ENCODE peak calls at places on chromosomes 11 and 22, in six cellular contexts. D is RWPE2; A is transverse colon; Q is CD8-positive, alpha-beta memory T cell; P is lung; L is ovary. M is an unnamed sample.

GRCh38 chr11:35322321-35322979 is 96.9 kb downstream of the SLC1A2 start:
- DNase-seq in L (no peak), Q (no peak), P (no peak), D (no peak), A (no peak), M (no peak)

GRCh38 chr11:5369793-5370192 is 13.8 kb upstream of the OR51M1 start:
- DNase-seq in A (no peak), P (no peak), Q (no peak), D (no peak), L (no peak), M (no peak)

GRCh38 chr11:46894961-46895360 is 23.4 kb downstream of the LRP4 start:
- DNase-seq in P (no peak), D (no peak), A (no peak), Q (no peak), L (no peak), M (no peak)

GRCh38 chr11:103602846-103603245 is 433.6 kb upstream of the DDI1 start:
- DNase-seq in P (no peak), L (no peak), A (no peak), Q (no peak), D (no peak), M (no peak)

GRCh38 chr22:48863965-48864538 is 963.6 kb downstream of the BRD1 start:
- DNase-seq in P (no peak), D (peak; percentile 19), A (no peak), L (no peak), Q (no peak), M (no peak)

GRCh38 chr22:50059185-50059880 is 1.2 kb upstream of the TTLL8 start:
- DNase-seq in L (no peak), A (no peak), D (peak; percentile 52), P (no peak), Q (no peak), M (no peak)

GRCh38 chr22:28903080-28903479 is 19.7 kb downstream of the ZNRF3 start:
- DNase-seq in D (no peak), A (no peak), L (peak; percentile 40), P (no peak), Q (no peak), M (peak; percentile 29)

GRCh38 chr22:37824674-37825641 is 1.8 kb downstream of the GALR3 start:
- DNase-seq in Q (no peak), A (no peak), P (no peak), L (peak; percentile 40), D (no peak), M (no peak)

GRCh38 chr11:43548921-43549320 is 131.6 kb upstream of the HSD17B12 start:
- DNase-seq in L (no peak), D (no peak), P (no peak), Q (no peak), A (no peak), M (no peak)

GRCh38 chr11:131918663-131919062 is 548.2 kb downstream of the NTM start:
- DNase-seq in A (no peak), P (no peak), Q (no peak), L (no peak), D (no peak), M (no peak)

GRCh38 chr22:36595968-36596367 is 67.0 kb upstream of the EIF3D start:
- DNase-seq in Q (no peak), L (no peak), P (no peak), A (no peak), D (no peak), M (no peak)

GRCh38 chr22:48959496-48959895 is 868.2 kb downstream of the BRD1 start:
- DNase-seq in L (no peak), D (no peak), P (no peak), Q (no peak), A (no peak), M (no peak)

GRCh38 chr11:47415949-47416472 is 7.6 kb downstream of the SLC39A13 start:
- DNase-seq in P (peak; percentile 94), L (peak; percentile 87), D (peak; percentile 93), Q (no peak), A (peak; percentile 78), M (peak; percentile 86)

GRCh38 chr11:68275721-68276488 is 4.1 kb upstream of the C11orf24 start:
- DNase-seq in A (no peak), L (no peak), P (no peak), D (peak; percentile 54), Q (no peak), M (no peak)

GRCh38 chr22:50688448-50688847 is 15.8 kb downstream of the SHANK3 start:
- DNase-seq in D (no peak), A (no peak), P (no peak), Q (no peak), L (no peak), M (no peak)

GRCh38 chr11:121108413-121108812 is 7.4 kb downstream of the TECTA start:
- DNase-seq in P (no peak), D (no peak), L (no peak), A (no peak), Q (no peak), M (no peak)

GRCh38 chr22:44580756-44581435 is 82.9 kb upstream of the RTL6 start:
- DNase-seq in L (no peak), D (peak; percentile 30), P (no peak), A (no peak), Q (no peak), M (no peak)

GRCh38 chr22:29988719-29989118 is 91.5 kb upstream of the HORMAD2 start:
- DNase-seq in A (no peak), L (no peak), P (no peak), D (no peak), Q (no peak), M (no peak)

GRCh38 chr22:44550666-44551491 is 52.8 kb upstream of the RTL6 start:
- DNase-seq in Q (no peak), P (peak; percentile 51), D (peak; percentile 51), A (peak; percentile 64), L (peak; percentile 78), M (peak; percentile 72)

GRCh38 chr22:17368727-17369552 is at the start of gene CECR2:
- DNase-seq in Q (no peak), A (peak; percentile 21), D (no peak), P (peak; percentile 76), L (peak; percentile 63), M (peak; percentile 59)
- H3K27ac ChIP-seq in Q (no peak within 1 kb of the TSS), A (peak within 1 kb of the TSS; percentile 43), D (no peak within 1 kb of the TSS), P (peak within 1 kb of the TSS; percentile 92), L (peak within 1 kb of the TSS; percentile 89), M (peak within 1 kb of the TSS; percentile 88)

GRCh38 chr22:20904980-20905355 is 12.2 kb upstream of the CRKL start:
- DNase-seq in Q (no peak), A (no peak), D (no peak), L (no peak), P (no peak), M (no peak)

GRCh38 chr22:20904008-20904979 is 12.9 kb upstream of the CRKL start:
- DNase-seq in P (peak; percentile 54), Q (no peak), D (peak; percentile 73), A (no peak), L (no peak), M (no peak)

GRCh38 chr22:20899827-20900423 is 17.3 kb upstream of the CRKL start:
- DNase-seq in L (no peak), Q (no peak), D (no peak), P (no peak), A (no peak), M (no peak)

GRCh38 chr22:20905415-20906386 is 11.5 kb upstream of the CRKL start:
- DNase-seq in A (no peak), D (no peak), P (no peak), L (no peak), Q (no peak), M (no peak)

GRCh38 chr22:20903093-20903492 is 14.1 kb upstream of the CRKL start:
- DNase-seq in L (no peak), A (no peak), Q (no peak), D (no peak), P (no peak), M (no peak)
- H3K27ac ChIP-seq in L (no peak overlapping the region), A (no peak overlapping the region), Q (no peak overlapping the region), D (no peak overlapping the region), P (no peak overlapping the region), M (no peak overlapping the region)

GRCh38 chr11:12829536-12830314 is 155.5 kb downstream of the TEAD1 start:
- DNase-seq in L (no peak), A (no peak), Q (no peak), P (no peak), D (no peak), M (no peak)
- H3K27ac ChIP-seq in L (peak overlapping the region; percentile 78), A (no peak overlapping the region), Q (peak overlapping the region; percentile 34), P (no peak overlapping the region), D (no peak overlapping the region), M (no peak overlapping the region)

GRCh38 chr11:129061466-129062194 is 119.0 kb upstream of the TP53AIP1 start:
- DNase-seq in P (no peak), Q (no peak), D (peak; percentile 79), A (no peak), L (no peak), M (no peak)
- H3K27ac ChIP-seq in P (no peak overlapping the region), Q (no peak overlapping the region), D (peak overlapping the region; percentile 92), A (no peak overlapping the region), L (no peak overlapping the region), M (no peak overlapping the region)

GRCh38 chr11:128458316-128458715 is 129.0 kb downstream of the ETS1 start:
- DNase-seq in Q (no peak), P (no peak), A (no peak), D (no peak), L (no peak), M (no peak)
- H3K27ac ChIP-seq in Q (no peak overlapping the region), P (peak overlapping the region; percentile 46), A (no peak overlapping the region), D (peak overlapping the region; percentile 42), L (no peak overlapping the region), M (peak overlapping the region; percentile 67)

GRCh38 chr11:72222907-72223614 is 1.5 kb upstream of the INPPL1 start:
- DNase-seq in P (peak; percentile 95), Q (peak; percentile 92), L (peak; percentile 95), A (peak; percentile 97), D (peak; percentile 94), M (peak; percentile 96)

GRCh38 chr11:72223615-72224586 is 666 bp upstream of the INPPL1 start:
- DNase-seq in P (peak; percentile 65), Q (peak; percentile 47), L (peak; percentile 85), A (peak; percentile 85), D (no peak), M (peak; percentile 83)

GRCh38 chr11:72222106-72222891 is 2.3 kb upstream of the INPPL1 start:
- DNase-seq in Q (no peak), D (no peak), L (no peak), P (no peak), A (no peak), M (no peak)

GRCh38 chr11:72220696-72221363 is 3.7 kb upstream of the INPPL1 start:
- DNase-seq in A (no peak), L (peak; percentile 16), Q (no peak), D (no peak), P (peak; percentile 27), M (no peak)

GRCh38 chr11:72221386-72221785 is 3.2 kb upstream of the INPPL1 start:
- DNase-seq in P (peak; percentile 34), Q (no peak), A (no peak), L (peak; percentile 22), D (no peak), M (no peak)
- H3K27ac ChIP-seq in P (no peak overlapping the region), Q (no peak overlapping the region), A (no peak overlapping the region), L (no peak overlapping the region), D (no peak overlapping the region), M (no peak overlapping the region)

GRCh38 chr22:32877196-32877595 is 75.7 kb downstream of the TIMP3 start:
- DNase-seq in D (no peak), L (no peak), Q (no peak), A (no peak), P (no peak), M (no peak)
- H3K27ac ChIP-seq in D (no peak overlapping the region), L (no peak overlapping the region), Q (no peak overlapping the region), A (no peak overlapping the region), P (no peak overlapping the region), M (no peak overlapping the region)

M was measured in left ventricle myocardium inferior.